ENCODE peak calls at places on chromosomes 12 and 14, in five cellular contexts. F is HFF-Myc; Z is skeletal muscle cell; E is HFFc6; J is naive thymus-derived CD4-positive, alpha-beta T cell. V is an unnamed sample.

GRCh38 chr14:52272375-52272774 is 4.9 kb downstream of the PTGDR start:
- DNase-seq in F (no peak), Z (no peak), E (peak; percentile 39), J (no peak), V (peak; percentile 67)

GRCh38 chr14:22598896-22599244 is 770 bp downstream of the ABHD4 start:
- DNase-seq in F (no peak), Z (no peak), E (peak; percentile 46), J (peak; percentile 37), V (peak; percentile 71)

GRCh38 chr12:59079472-59079871 is 159.2 kb upstream of the LRIG3 start:
- DNase-seq in F (no peak), Z (no peak), E (no peak), J (no peak), V (no peak)

GRCh38 chr14:95548328-95548929 is 13.6 kb downstream of the GLRX5 start:
- DNase-seq in F (no peak), Z (no peak), E (no peak), J (no peak), V (no peak)

GRCh38 chr12:105487961-105488360 is 157.5 kb downstream of the C12orf75 start:
- DNase-seq in F (no peak), Z (no peak), E (no peak), J (no peak), V (no peak)

GRCh38 chr12:100718212-100718611 is 76.4 kb upstream of the ANO4 start:
- DNase-seq in F (no peak), Z (no peak), E (no peak), J (no peak), V (peak; percentile 35)

GRCh38 chr14:89540830-89541470 is 123.9 kb upstream of the FOXN3 start:
- DNase-seq in F (peak; percentile 35), Z (peak; percentile 72), E (peak; percentile 96), J (no peak), V (peak; percentile 68)

GRCh38 chr14:51959928-51960327 is 29.4 kb upstream of the RTRAF start:
- DNase-seq in F (no peak), Z (no peak), E (no peak), J (no peak), V (no peak)

GRCh38 chr12:94670885-94671284 is 20.5 kb upstream of the TMCC3 start:
- DNase-seq in F (no peak), Z (no peak), E (no peak), J (no peak), V (no peak)

GRCh38 chr12:108457006-108457733 is 57.9 kb upstream of the FICD start:
- DNase-seq in F (peak; percentile 31), Z (peak; percentile 5), E (peak; percentile 43), J (no peak), V (peak; percentile 77)